ENCODE peak calls at places on chromosomes 4 and X, in ten cellular contexts. P is left ventricle myocardium inferior; M is HCT116; W is CD4-positive, alpha-beta T cell; H is psoas muscle; C is upper lobe of left lung; B is CD8-positive, alpha-beta T cell; I is endothelial cell of umbilical vein; V is right atrium auricular region; Y is astrocyte. J is an unnamed sample.

GRCh38 chrX:56729152-56729557 is at the start of gene NBDY:
- DNase-seq in M (no peak), V (peak), Y (peak), W (no peak), H (peak), P (peak), I (peak), C (peak), B (peak), J (peak)

GRCh38 chr4:71453516-71453915 is 114.7 kb downstream of the SLC4A4 start:
- DNase-seq in P (no peak), W (no peak), M (no peak), C (no peak), V (no peak), H (no peak), B (no peak), Y (no peak), I (no peak), J (no peak)

GRCh38 chr4:142324572-142324971 is 521.5 kb downstream of the INPP4B start:
- DNase-seq in M (no peak), P (no peak), W (no peak), C (no peak), Y (no peak), B (no peak), H (no peak), I (no peak), V (no peak), J (no peak)

GRCh38 chrX:118764122-118764521 is 36.7 kb downstream of the IL13RA1 start:
- DNase-seq in V (no peak), Y (no peak), B (no peak), P (no peak), H (no peak), W (no peak), M (no peak), C (no peak), I (no peak), J (no peak)

GRCh38 chr4:35358001-35358584 is 886.2 kb downstream of the ARAP2 start:
- DNase-seq in V (no peak), W (no peak), C (no peak), B (no peak), I (no peak), P (no peak), H (no peak), M (peak), Y (no peak), J (no peak)

GRCh38 chr4:11799182-11799581 is 370.5 kb upstream of the HS3ST1 start:
- DNase-seq in M (no peak), C (no peak), Y (no peak), I (no peak), V (no peak), B (no peak), W (no peak), H (no peak), P (no peak), J (no peak)

GRCh38 chr4:76738081-76738931 is 159.6 kb downstream of the SOWAHB start:
- DNase-seq in P (no peak), V (peak), M (no peak), H (no peak), C (no peak), W (no peak), I (peak), Y (peak), B (no peak), J (peak)

GRCh38 chr4:38889143-38889542 is 21.5 kb downstream of the FAM114A1 start:
- DNase-seq in P (no peak), I (peak), C (no peak), V (no peak), M (peak), Y (peak), W (no peak), H (no peak), B (no peak), J (peak)

GRCh38 chrX:110699109-110699508 is 96.5 kb downstream of the CHRDL1 start:
- DNase-seq in P (no peak), M (no peak), V (no peak), Y (peak), W (no peak), I (no peak), C (no peak), B (no peak), H (no peak), J (no peak)

GRCh38 chrX:108399427-108400165 is 38.6 kb downstream of the COL4A6 start:
- DNase-seq in H (no peak), M (no peak), V (no peak), P (no peak), W (no peak), I (peak), C (no peak), Y (peak), B (no peak), J (peak)

GRCh38 chr4:48565362-48566083 is 75.5 kb downstream of the ZAR1 start:
- DNase-seq in Y (no peak), I (no peak), H (no peak), M (no peak), B (no peak), V (no peak), W (no peak), C (no peak), P (no peak), J (no peak)

GRCh38 chr4:100631281-100631968 is 113.6 kb upstream of the EMCN start:
- DNase-seq in Y (no peak), M (no peak), P (no peak), V (no peak), H (no peak), W (no peak), C (no peak), I (no peak), B (no peak), J (no peak)

GRCh38 chr4:4386296-4386735 is 586 bp upstream of the NSG1 start:
- DNase-seq in C (no peak), H (peak), B (no peak), Y (no peak), M (no peak), I (no peak), V (no peak), P (no peak), W (no peak), J (no peak)

GRCh38 chr4:42786350-42787070 is 106.0 kb upstream of the GRXCR1 start:
- DNase-seq in C (peak), Y (no peak), P (no peak), M (no peak), W (no peak), V (no peak), B (no peak), I (no peak), H (no peak), J (no peak)

GRCh38 chr4:85603437-85604336 is 128.7 kb downstream of the ARHGAP24 start:
- DNase-seq in V (no peak), M (no peak), B (no peak), I (peak), H (no peak), C (no peak), P (no peak), W (no peak), Y (peak), J (peak)

GRCh38 chrX:18753603-18754002 is 46.2 kb downstream of the PPEF1 start:
- DNase-seq in V (no peak), C (no peak), Y (no peak), I (no peak), P (no peak), B (no peak), H (no peak), W (no peak), M (no peak), J (peak)

GRCh38 chr4:48337726-48338125 is 3.6 kb upstream of the SLAIN2 start:
- DNase-seq in V (no peak), P (no peak), H (no peak), Y (no peak), C (no peak), I (no peak), W (no peak), M (no peak), B (no peak), J (no peak)

GRCh38 chr4:176545886-176546285 is 226.1 kb downstream of the SPCS3 start:
- DNase-seq in P (no peak), W (no peak), I (no peak), C (no peak), H (no peak), B (no peak), V (no peak), M (no peak), Y (no peak), J (peak)

GRCh38 chr4:1971456-1972200 is 37.1 kb downstream of the NELFA start:
- DNase-seq in H (peak), V (no peak), W (no peak), B (no peak), C (no peak), Y (no peak), P (no peak), M (no peak), I (no peak), J (no peak)

GRCh38 chr4:84944952-84945351 is 21.5 kb downstream of the WDFY3 start:
- DNase-seq in Y (peak), W (no peak), H (no peak), P (no peak), C (peak), M (no peak), I (no peak), B (no peak), V (no peak), J (peak)

GRCh38 chrX:15576019-15576418 is 24.7 kb downstream of the ACE2 start:
- DNase-seq in M (no peak), H (no peak), B (no peak), V (no peak), C (no peak), W (no peak), P (no peak), I (peak), Y (peak), J (no peak)

GRCh38 chrX:9341305-9342201 is 123.3 kb upstream of the TBL1X start:
- DNase-seq in I (peak), C (peak), P (peak), W (peak), H (peak), B (no peak), M (no peak), V (peak), Y (peak), J (peak)
- TF ChIP-seq CTCF in I (no peak), C (no peak), P (no peak), W (no peak), H (no peak), B (no peak), M (no peak), V (no peak), Y (no peak), J (no peak)

GRCh38 chr4:54228064-54228527 is 997 bp upstream of the PDGFRA start:
- DNase-seq in H (peak), W (no peak), C (peak), I (no peak), P (peak), V (peak), Y (peak), B (no peak), M (no peak), J (peak)
- TF ChIP-seq CTCF in H (peak), W (no peak), C (peak), I (peak), P (peak), V (peak), Y (peak), B (no peak), M (peak), J (peak)

GRCh38 chrX:35800479-35800878 is 2.3 kb downstream of the MAGEB16 start:
- DNase-seq in M (no peak), Y (no peak), V (no peak), B (no peak), I (no peak), P (no peak), W (no peak), H (no peak), C (no peak), J (no peak)
- TF ChIP-seq CTCF in M (no peak), Y (no peak), V (no peak), B (no peak), I (no peak), P (no peak), W (no peak), H (no peak), C (no peak), J (no peak)

GRCh38 chrX:5458300-5458699 is 770.4 kb downstream of the NLGN4X start:
- DNase-seq in B (no peak), H (no peak), M (no peak), Y (no peak), P (no peak), I (no peak), V (no peak), W (no peak), C (no peak), J (no peak)
- TF ChIP-seq CTCF in B (no peak), H (no peak), M (no peak), Y (peak), P (no peak), I (no peak), V (no peak), W (no peak), C (no peak), J (no peak)

GRCh38 chr4:87034527-87034926 is 99.7 kb downstream of the AFF1 start:
- DNase-seq in M (no peak), W (no peak), P (no peak), H (no peak), C (no peak), B (no peak), I (no peak), Y (no peak), V (no peak), J (no peak)

GRCh38 chr4:87032884-87033533 is 98.2 kb downstream of the AFF1 start:
- DNase-seq in W (no peak), V (no peak), B (no peak), H (no peak), I (peak), Y (peak), M (no peak), C (no peak), P (no peak), J (peak)

GRCh38 chr4:87031946-87032345 is 97.1 kb downstream of the AFF1 start:
- DNase-seq in B (no peak), Y (no peak), V (no peak), P (no peak), I (peak), C (no peak), H (no peak), W (no peak), M (no peak), J (no peak)

GRCh38 chr4:87035881-87036509 is 101.2 kb downstream of the AFF1 start:
- DNase-seq in I (no peak), P (no peak), C (no peak), V (no peak), W (no peak), B (no peak), Y (no peak), H (no peak), M (no peak), J (no peak)

DNA sequence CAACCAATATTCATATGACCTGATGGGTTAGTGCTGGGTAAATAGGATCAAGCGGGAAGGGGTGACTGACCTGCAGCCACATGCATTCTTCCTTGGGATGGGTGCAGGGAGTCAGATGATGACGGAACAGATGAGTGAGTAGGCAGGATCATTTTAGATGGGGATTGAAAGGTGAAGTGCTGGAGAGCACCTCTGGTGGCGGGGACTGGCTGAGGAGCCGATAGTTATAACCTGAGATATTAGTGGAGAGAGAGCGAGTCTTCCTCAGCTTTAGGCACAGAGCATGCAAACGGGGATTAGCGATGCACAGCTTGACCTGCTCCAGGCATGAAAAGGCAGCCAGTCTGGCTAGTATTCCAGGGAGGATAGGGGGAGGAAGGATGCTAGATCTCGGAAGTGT is 99.1 kb downstream of the AFF1 start:
- DNase-seq in C (no peak), I (peak), V (no peak), H (no peak), W (no peak), B (no peak), P (no peak), M (no peak), Y (no peak), J (no peak)
- TF ChIP-seq CTCF in C (no peak), I (peak), V (no peak), H (peak), W (no peak), B (no peak), P (peak), M (peak), Y (peak), J (peak)

J was measured in choroid plexus epithelial cell.